ENCODE peak calls at places on chromosomes 13 and 19, in five cellular contexts. W is NCI-H2029, T is NCI-H1105 treated with DMSO at 0.1 percent for 48 hours, G is Panc1, P is HEK293T. J is an unnamed sample.

GRCh38 chr19:13830761-13831481 is 35.7 kb downstream of the ZSWIM4 start:
- DNase-seq in W (no peak), T (no peak), G (no peak), P (no peak), J (no peak)

GRCh38 chr19:56105090-56105701 is 15.9 kb downstream of the ZNF787 start:
- DNase-seq in W (peak; percentile 58), T (peak; percentile 83), G (no peak), P (peak; percentile 81), J (peak; percentile 68)

GRCh38 chr19:1700733-1701663 is 48.6 kb upstream of the TCF3 start:
- DNase-seq in W (no peak), T (no peak), G (no peak), P (no peak), J (peak; percentile 36)

GRCh38 chr13:23718916-23719470 is 148.8 kb downstream of the TNFRSF19 start:
- DNase-seq in W (no peak), T (peak; percentile 12), G (no peak), P (no peak), J (no peak)

GRCh38 chr19:16904599-16904998 is 15.8 kb downstream of the F2RL3 start:
- DNase-seq in W (no peak), T (no peak), G (no peak), P (no peak), J (no peak)

GRCh38 chr19:48501961-48502719 is 9.5 kb downstream of the LMTK3 start:
- DNase-seq in W (peak; percentile 98), T (peak; percentile 94), G (no peak), P (peak; percentile 88), J (peak; percentile 85)

GRCh38 chr19:10805075-10805757 is 30.8 kb downstream of the TMED1 start:
- DNase-seq in W (no peak), T (no peak), G (no peak), P (no peak), J (no peak)

GRCh38 chr19:52453324-52454094 is at the start of gene ZNF578:
- DNase-seq in W (no peak), T (no peak), G (no peak), P (no peak), J (peak; percentile 65)

GRCh38 chr19:1768248-1768647 is 14.9 kb downstream of the ONECUT3 start:
- DNase-seq in W (no peak), T (no peak), G (no peak), P (peak; percentile 61), J (no peak)

GRCh38 chr13:90400372-90400771 is 947.1 kb upstream of the MIR17HG start:
- DNase-seq in W (no peak), T (no peak), G (no peak), P (no peak), J (no peak)

GRCh38 chr13:53017433-53017970 is 11.1 kb upstream of the OLFM4 start:
- DNase-seq in W (no peak), T (no peak), G (no peak), P (no peak), J (no peak)

GRCh38 chr13:65597839-65598818 is 1632.0 kb downstream of the PCDH9 start:
- DNase-seq in W (no peak), T (no peak), G (no peak), P (no peak), J (no peak)

GRCh38 chr19:12180377-12180776 is 17.5 kb downstream of the ZNF136 start:
- DNase-seq in W (no peak), T (no peak), G (no peak), P (no peak), J (no peak)

GRCh38 chr13:55577847-55578210 is 1562.9 kb upstream of the PRR20A start:
- DNase-seq in W (no peak), T (no peak), G (no peak), P (no peak), J (no peak)

GRCh38 chr13:48318014-48318713 is 14.6 kb downstream of the RB1 start:
- DNase-seq in W (no peak), T (no peak), G (no peak), P (no peak), J (no peak)

GRCh38 chr19:28606269-28607032 is 606.5 kb downstream of the UQCRFS1 start:
- DNase-seq in W (no peak), T (no peak), G (no peak), P (no peak), J (no peak)

GRCh38 chr13:71632721-71633120 is 234.3 kb downstream of the DACH1 start:
- DNase-seq in W (no peak), T (no peak), G (no peak), P (no peak), J (no peak)

GRCh38 chr13:31008400-31009115 is 76.1 kb downstream of the TEX26 start:
- DNase-seq in W (no peak), T (no peak), G (no peak), P (no peak), J (no peak)

GRCh38 chr13:105466376-105466775 is 1069.1 kb downstream of the EFNB2 start:
- DNase-seq in W (no peak), T (no peak), G (no peak), P (no peak), J (no peak)

GRCh38 chr13:110114351-110114750 is 192.6 kb downstream of the COL4A1 start:
- DNase-seq in W (no peak), T (no peak), G (no peak), P (no peak), J (no peak)

GRCh38 chr13:68257111-68257842 is 1027.1 kb upstream of the PCDH9 start:
- DNase-seq in W (no peak), T (no peak), G (no peak), P (peak; percentile 73), J (no peak)

GRCh38 chr19:33628921-33629825 is 7.4 kb downstream of the CHST8 start:
- DNase-seq in W (no peak), T (no peak), G (no peak), P (no peak), J (no peak)

GRCh38 chr19:13284929-13285928 is 135.0 kb downstream of the IER2 start:
- DNase-seq in W (no peak), T (no peak), G (no peak), P (no peak), J (no peak)

GRCh38 chr13:110308377-110309158 is 1.5 kb downstream of the COL4A2 start:
- DNase-seq in W (no peak), T (peak; percentile 76), G (no peak), P (no peak), J (no peak)

GRCh38 chr19:3556978-3557460 is 367 bp downstream of the MFSD12 start:
- DNase-seq in W (peak; percentile 27), T (no peak), G (no peak), P (no peak), J (no peak)

GRCh38 chr13:64723735-64724134 is 2506.4 kb downstream of the PCDH9 start:
- DNase-seq in W (no peak), T (no peak), G (peak; percentile 81), P (peak; percentile 43), J (no peak)

GRCh38 chr13:25440081-25440480 is 68.3 kb downstream of the ATP8A2 start:
- DNase-seq in W (no peak), T (no peak), G (no peak), P (no peak), J (no peak)

GRCh38 chr19:45162464-45163143 is 1.8 kb upstream of the NKPD1 start:
- DNase-seq in W (no peak), T (peak; percentile 65), G (no peak), P (no peak), J (no peak)

GRCh38 chr13:92500192-92500591 is 726.4 kb upstream of the GPC6 start:
- DNase-seq in W (no peak), T (no peak), G (no peak), P (peak; percentile 31), J (no peak)

GRCh38 chr13:70668293-70668692 is 560.0 kb upstream of the KLHL1 start:
- DNase-seq in W (no peak), T (no peak), G (no peak), P (no peak), J (no peak)

GRCh38 chr13:48490241-48490640 is 42.6 kb downstream of the RCBTB2 start:
- DNase-seq in W (no peak), T (no peak), G (no peak), P (no peak), J (no peak)

GRCh38 chr19:48569814-48570213 is 17.8 kb downstream of the SULT2B1 start:
- DNase-seq in W (peak; percentile 23), T (no peak), G (no peak), P (no peak), J (no peak)

GRCh38 chr19:6032827-6033226 is 54.9 kb upstream of the RANBP3 start:
- DNase-seq in W (no peak), T (no peak), G (no peak), P (no peak), J (no peak)

J was measured in GM13976.